ENCODE peak calls at places on chromosomes 12 and 14, in nine cellular contexts. Z, Q, N, M, Y, D, X, R and U are unnamed samples.

GRCh38 chr12:124648710-124649384 is 81.4 kb upstream of the NCOR2 start:
- DNase-seq in Z (no peak), Y (no peak), D (no peak), M (no peak), X (no peak), Q (no peak), R (no peak), N (no peak), U (no peak)

GRCh38 chr12:26119391-26119981 is 5.4 kb downstream of the BHLHE41 start:
- DNase-seq in Z (no peak), Q (peak), R (no peak), N (no peak), Y (peak), X (no peak), D (no peak), M (no peak), U (no peak)

GRCh38 chr14:34713681-34714319 is 593 bp downstream of the CFL2 start:
- DNase-seq in M (peak), Z (no peak), R (peak), X (no peak), Q (peak), N (no peak), Y (peak), D (no peak), U (no peak)

GRCh38 chr12:180445-180844 is 33.5 kb downstream of the SLC6A12 start:
- DNase-seq in Y (peak), X (no peak), D (no peak), N (no peak), Z (no peak), M (no peak), Q (no peak), R (no peak), U (no peak)

GRCh38 chr12:53200107-53200457 is 7.0 kb downstream of the ITGB7 start:
- DNase-seq in M (no peak), D (no peak), Y (no peak), N (no peak), Z (no peak), R (no peak), X (no peak), Q (no peak), U (no peak)

GRCh38 chr14:50092006-50092555 is 24.3 kb downstream of the VCPKMT start:
- DNase-seq in Q (no peak), X (no peak), Y (no peak), R (no peak), Z (no peak), D (no peak), M (no peak), N (no peak), U (no peak)

GRCh38 chr14:76953196-76953945 is 75.1 kb downstream of the IRF2BPL start:
- DNase-seq in Z (no peak), Y (no peak), Q (no peak), M (peak), N (no peak), X (no peak), D (no peak), R (peak), U (peak)

GRCh38 chr12:63894132-63894531 is 49.6 kb downstream of the SRGAP1 start:
- DNase-seq in D (no peak), N (no peak), R (no peak), X (no peak), Y (no peak), Q (no peak), M (no peak), Z (no peak), U (no peak)

GRCh38 chr14:93045211-93045674 is 70.5 kb downstream of the ITPK1 start:
- DNase-seq in X (no peak), N (no peak), M (no peak), Z (no peak), R (no peak), Q (no peak), Y (peak), D (no peak), U (no peak)

GRCh38 chr14:100340454-100340813 is 17.3 kb downstream of the SLC25A47 start:
- DNase-seq in Z (no peak), Q (no peak), D (no peak), R (no peak), N (no peak), X (no peak), M (no peak), Y (no peak), U (no peak)

GRCh38 chr14:65198346-65198745 is 96.0 kb upstream of the MAX start:
- DNase-seq in R (no peak), Y (no peak), Q (no peak), Z (no peak), M (no peak), X (no peak), N (no peak), D (no peak), U (no peak)

GRCh38 chr14:103509864-103510263 is 12.8 kb downstream of the CKB start:
- DNase-seq in D (no peak), Y (no peak), X (no peak), N (no peak), M (no peak), Q (no peak), R (no peak), Z (no peak), U (no peak)

GRCh38 chr12:125286005-125286727 is 220.9 kb downstream of the AACS start:
- DNase-seq in M (no peak), N (no peak), X (no peak), Z (no peak), D (no peak), Q (no peak), R (no peak), Y (no peak), U (no peak)

GRCh38 chr12:31950492-31950891 is 8.7 kb upstream of the RESF1 start:
- DNase-seq in Z (no peak), R (no peak), M (no peak), X (no peak), Q (no peak), D (no peak), Y (no peak), N (no peak), U (no peak)

GRCh38 chr12:116385486-116386217 is 108.2 kb upstream of the MED13L start:
- DNase-seq in X (no peak), Q (no peak), R (no peak), Z (no peak), D (no peak), Y (no peak), M (no peak), N (no peak), U (no peak)

GRCh38 chr12:49921299-49921698 is 17.6 kb upstream of the FAIM2 start:
- DNase-seq in Q (no peak), M (no peak), R (no peak), Z (no peak), Y (no peak), N (no peak), D (no peak), X (no peak), U (no peak)

GRCh38 chr14:49774111-49774510 is 6.2 kb downstream of the KLHDC2 start:
- DNase-seq in D (no peak), X (no peak), N (no peak), Y (no peak), M (no peak), R (no peak), Z (no peak), Q (no peak), U (no peak)

GRCh38 chr14:63904724-63905123 is 51.9 kb downstream of the SYNE2 start:
- DNase-seq in Y (no peak), N (no peak), Q (no peak), D (no peak), M (no peak), X (no peak), Z (no peak), R (no peak), U (no peak)

GRCh38 chr14:77151245-77151644 is 9.7 kb upstream of the ZDHHC22 start:
- DNase-seq in Z (peak), Y (peak), N (no peak), M (no peak), R (no peak), D (no peak), X (peak), Q (peak), U (peak)

GRCh38 chr12:13940466-13940865 is 40.9 kb downstream of the GRIN2B start:
- DNase-seq in X (no peak), M (peak), Q (no peak), D (no peak), R (no peak), Y (no peak), N (no peak), Z (no peak), U (no peak)

GRCh38 chr12:32875990-32876389 is 20.6 kb downstream of the PKP2 start:
- DNase-seq in X (no peak), Z (no peak), D (no peak), N (no peak), R (no peak), M (no peak), Q (no peak), Y (no peak), U (no peak)

GRCh38 chr14:103501921-103502669 is 20.5 kb downstream of the CKB start:
- DNase-seq in Y (no peak), M (no peak), X (no peak), Z (no peak), D (no peak), N (no peak), Q (no peak), R (no peak), U (peak)

GRCh38 chr12:56581418-56582145 is 48.5 kb downstream of the BAZ2A start:
- DNase-seq in X (no peak), Z (no peak), Y (no peak), D (no peak), N (no peak), M (no peak), R (peak), Q (no peak), U (no peak)